ENCODE peak calls at places on chromosomes 4 and X, in seven cellular contexts. Y, U, E, K, F, R and Q are unnamed samples.

GRCh38 chr4:162352580-162353107 is 188.8 kb upstream of the FSTL5 start:
- DNase-seq in Y (no peak), U (no peak), E (no peak), K (no peak), F (no peak), R (no peak), Q (no peak)

GRCh38 chr4:74479009-74479408 is 34.1 kb downstream of the AREG start:
- DNase-seq in Y (no peak), U (no peak), E (no peak), K (no peak), F (no peak), R (no peak), Q (no peak)

GRCh38 chrX:110418857-110419249 is 60.2 kb downstream of the RTL9 start:
- DNase-seq in Y (no peak), U (no peak), E (no peak), K (peak; percentile 80), F (peak; percentile 86), R (no peak), Q (no peak)

GRCh38 chrX:140432328-140433025 is 72.4 kb downstream of the SOX3 start:
- DNase-seq in Y (no peak), U (no peak), E (no peak), K (no peak), F (no peak), R (no peak), Q (no peak)

GRCh38 chr4:164438321-164438720 is 315.6 kb upstream of the SMIM31 start:
- DNase-seq in Y (peak; percentile 21), U (no peak), E (no peak), K (no peak), F (peak; percentile 1), R (no peak), Q (no peak)

GRCh38 chrX:31435592-31435991 is 363.8 kb upstream of the FTHL17 start:
- DNase-seq in Y (peak; percentile 95), U (peak; percentile 60), E (no peak), K (peak; percentile 63), F (peak; percentile 22), R (peak; percentile 85), Q (peak; percentile 87)

GRCh38 chr4:55255171-55255570 is 90.9 kb upstream of the SRD5A3 start:
- DNase-seq in Y (peak; percentile 80), U (no peak), E (no peak), K (peak; percentile 84), F (peak; percentile 42), R (no peak), Q (no peak)

GRCh38 chr4:94365304-94365703 is 22.7 kb upstream of the HPGDS start:
- DNase-seq in Y (no peak), U (no peak), E (no peak), K (no peak), F (peak; percentile 21), R (no peak), Q (no peak)

GRCh38 chr4:135238940-135239339 is 1037.4 kb upstream of the PABPC4L start:
- DNase-seq in Y (no peak), U (no peak), E (no peak), K (no peak), F (no peak), R (no peak), Q (no peak)

GRCh38 chr4:39526283-39526682 is 956 bp downstream of the UGDH start:
- DNase-seq in Y (no peak), U (no peak), E (no peak), K (peak; percentile 8), F (no peak), R (no peak), Q (no peak)

GRCh38 chrX:19410259-19410658 is 66.5 kb downstream of the PDHA1 start:
- DNase-seq in Y (peak; percentile 46), U (no peak), E (no peak), K (no peak), F (no peak), R (no peak), Q (no peak)

GRCh38 chrX:53831662-53832635 is 145.4 kb upstream of the HUWE1 start:
- DNase-seq in Y (peak; percentile 69), U (peak; percentile 48), E (peak; percentile 28), K (peak; percentile 15), F (peak; percentile 7), R (peak; percentile 2), Q (peak; percentile 58)

GRCh38 chr4:18645356-18645755 is 623.8 kb upstream of the LCORL start:
- DNase-seq in Y (peak; percentile 29), U (no peak), E (peak; percentile 81), K (no peak), F (no peak), R (no peak), Q (no peak)

GRCh38 chr4:151322565-151322964 is 2.8 kb downstream of the SH3D19 start:
- DNase-seq in Y (no peak), U (no peak), E (peak; percentile 69), K (no peak), F (no peak), R (no peak), Q (no peak)

GRCh38 chrX:70762285-70762684 is 146.2 kb downstream of the TEX11 start:
- DNase-seq in Y (peak; percentile 25), U (no peak), E (no peak), K (no peak), F (no peak), R (no peak), Q (no peak)

GRCh38 chr4:38170380-38170779 is 210.2 kb downstream of the PTTG2 start:
- DNase-seq in Y (no peak), U (no peak), E (peak; percentile 80), K (no peak), F (no peak), R (no peak), Q (no peak)

GRCh38 chr4:108590776-108591175 is 29.6 kb upstream of the RPL34 start:
- DNase-seq in Y (no peak), U (no peak), E (no peak), K (no peak), F (peak; percentile 10), R (no peak), Q (no peak)

GRCh38 chr4:74006009-74006476 is 7.6 kb upstream of the CXCL5 start:
- DNase-seq in Y (no peak), U (no peak), E (no peak), K (peak; percentile 18), F (peak; percentile 38), R (no peak), Q (no peak)

GRCh38 chr4:65050786-65051185 is 619.5 kb downstream of the EPHA5 start:
- DNase-seq in Y (no peak), U (no peak), E (no peak), K (no peak), F (no peak), R (no peak), Q (no peak)

GRCh38 chrX:38871129-38872029 is 70.1 kb downstream of the MID1IP1 start:
- DNase-seq in Y (peak; percentile 74), U (no peak), E (no peak), K (no peak), F (no peak), R (no peak), Q (peak; percentile 64)

GRCh38 chr4:10590896-10591295 is 93.7 kb downstream of the CLNK start:
- DNase-seq in Y (no peak), U (no peak), E (peak; percentile 44), K (no peak), F (peak; percentile 82), R (no peak), Q (no peak)

GRCh38 chr4:101693842-101694398 is 96.6 kb upstream of the BANK1 start:
- DNase-seq in Y (peak; percentile 45), U (no peak), E (peak; percentile 0), K (no peak), F (no peak), R (no peak), Q (no peak)

GRCh38 chr4:110533590-110533910 is 57.6 kb downstream of the ENPEP start:
- DNase-seq in Y (no peak), U (no peak), E (no peak), K (peak; percentile 70), F (peak; percentile 1), R (no peak), Q (no peak)

DNA sequence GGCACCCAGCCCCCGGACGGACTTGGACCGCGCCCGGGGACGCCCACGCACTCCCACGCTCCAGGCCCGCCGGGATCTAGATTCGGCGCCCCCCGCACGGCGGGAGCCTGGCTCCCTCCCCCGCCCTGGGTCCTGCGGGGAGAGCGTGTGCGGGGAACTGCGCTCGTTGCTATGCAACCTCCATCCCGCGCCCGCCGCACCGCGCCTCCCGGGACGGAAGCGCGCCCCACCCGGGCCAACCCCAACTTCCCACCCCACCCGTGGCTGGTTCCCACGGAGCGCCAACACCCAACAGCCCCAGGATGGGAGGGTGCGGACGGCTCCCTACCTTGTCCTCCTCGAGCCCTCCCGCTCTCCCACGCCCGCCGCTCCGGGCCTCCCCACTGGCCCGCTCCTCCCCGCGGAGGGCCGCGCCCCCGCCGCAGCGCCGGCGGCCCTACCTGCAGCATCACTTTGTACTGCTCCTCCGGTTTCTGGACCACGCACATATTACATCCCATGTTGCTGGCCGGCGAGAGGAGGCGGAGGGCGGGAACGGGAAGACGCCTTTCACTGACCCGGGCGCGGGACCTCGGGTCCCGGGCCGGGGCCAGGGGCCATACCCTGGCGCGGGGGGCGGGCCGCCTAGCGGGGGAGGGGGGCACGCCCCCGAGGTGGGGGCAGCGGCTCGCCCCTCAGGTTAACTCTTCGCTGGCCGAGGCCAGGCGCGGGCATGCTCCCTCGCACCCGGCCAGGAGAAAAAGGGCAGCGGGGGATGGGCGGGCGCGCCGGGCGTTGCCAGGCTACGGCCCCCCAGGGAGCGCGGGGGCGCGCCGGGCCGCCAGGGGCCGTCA is at the start of gene PDZD4:
- DNase-seq in Y (peak; percentile 66), U (peak; percentile 67), E (no peak), K (no peak), F (no peak), R (no peak), Q (no peak)
- H4K8ac ChIP-seq in Y (peak within 1 kb of the TSS; percentile 14), U (peak within 1 kb of the TSS; percentile 79), E (no peak within 1 kb of the TSS), K (no peak within 1 kb of the TSS), F (no peak within 1 kb of the TSS), R (no peak within 1 kb of the TSS), Q (no peak within 1 kb of the TSS)

GRCh38 chr4:3233391-3234071 is 15.4 kb upstream of the MSANTD1 start:
- DNase-seq in Y (peak; percentile 66), U (no peak), E (no peak), K (peak; percentile 12), F (peak; percentile 46), R (no peak), Q (no peak)
- H4K8ac ChIP-seq in Y (no peak overlapping the region), U (no peak overlapping the region), E (no peak overlapping the region), K (no peak overlapping the region), F (peak overlapping the region; percentile 34), R (no peak overlapping the region), Q (no peak overlapping the region)

DNA sequence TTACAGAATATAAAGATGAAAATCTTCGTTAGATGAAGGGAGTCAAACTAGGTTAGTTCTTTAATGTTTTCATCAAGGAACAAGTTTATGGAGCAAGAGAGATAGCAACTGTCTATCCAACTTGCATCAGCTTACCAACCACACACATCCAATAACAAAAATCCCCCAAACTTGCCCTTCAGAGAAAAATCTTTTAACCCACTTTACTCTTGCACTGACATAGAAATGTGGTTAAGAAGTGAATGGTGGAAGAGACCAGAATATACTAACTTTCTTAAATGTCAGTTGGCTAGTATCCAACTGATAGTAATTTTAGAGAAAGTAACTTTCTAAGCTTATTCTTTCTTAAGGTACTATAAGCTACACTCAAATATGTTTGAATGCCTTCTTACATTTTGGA is 1.7 kb upstream of the RAB9A start:
- DNase-seq in Y (no peak), U (no peak), E (no peak), K (no peak), F (no peak), R (no peak), Q (no peak)
- H4K8ac ChIP-seq in Y (no peak overlapping the region), U (no peak overlapping the region), E (no peak overlapping the region), K (no peak overlapping the region), F (no peak overlapping the region), R (no peak overlapping the region), Q (no peak overlapping the region)

DNA sequence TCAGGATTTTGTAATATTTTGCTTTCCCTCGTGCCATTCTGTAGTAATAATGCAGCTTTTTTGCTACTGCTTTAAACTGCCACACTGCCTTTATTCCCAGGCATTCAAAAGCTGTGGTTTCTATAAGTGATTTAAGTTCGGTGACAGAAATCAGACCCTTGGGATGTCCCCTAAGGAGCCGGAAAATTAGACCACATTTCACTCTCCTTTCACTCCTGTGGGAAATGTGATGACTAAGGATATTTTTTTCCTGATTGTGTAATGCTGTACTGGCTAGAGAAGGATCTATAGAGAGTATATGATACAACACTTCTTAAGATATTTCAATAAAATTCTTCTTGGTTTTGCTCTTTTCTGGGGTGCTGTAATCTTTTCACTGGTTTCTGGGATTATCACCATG is 24.4 kb downstream of the UGT2A3 start:
- DNase-seq in Y (no peak), U (no peak), E (no peak), K (peak; percentile 59), F (no peak), R (no peak), Q (no peak)
- H4K8ac ChIP-seq in Y (no peak overlapping the region), U (no peak overlapping the region), E (no peak overlapping the region), K (no peak overlapping the region), F (no peak overlapping the region), R (no peak overlapping the region), Q (no peak overlapping the region)